ENCODE peak calls at places on chromosomes 2 and 18, in four cellular contexts. E is suprapubic skin, U is GM06990, T is fibroblast of mammary gland. N is an unnamed sample.

GRCh38 chr2:237384672-237385020 is 29.3 kb downstream of the COL6A3 start:
- DNase-seq in E (no peak), U (no peak), T (no peak), N (no peak)

GRCh38 chr2:168635065-168635577 is 167.3 kb upstream of the NOSTRIN start:
- DNase-seq in E (no peak), U (no peak), T (peak), N (no peak)

GRCh38 chr2:71380665-71381064 is 49.1 kb downstream of the ZNF638 start:
- DNase-seq in E (no peak), U (no peak), T (no peak), N (no peak)

GRCh38 chr2:48504647-48505327 is 25.2 kb upstream of the STON1 start:
- DNase-seq in E (no peak), U (no peak), T (peak), N (no peak)

GRCh38 chr2:101205521-101205998 is 47.1 kb upstream of the CNOT11 start:
- DNase-seq in E (no peak), U (no peak), T (peak), N (peak)

GRCh38 chr2:36290306-36290705 is 65.3 kb upstream of the CRIM1 start:
- DNase-seq in E (no peak), U (no peak), T (no peak), N (no peak)

GRCh38 chr2:197707316-197708213 is 2.4 kb downstream of the MARS2 start:
- DNase-seq in E (no peak), U (no peak), T (peak), N (peak)

GRCh38 chr18:33014060-33014796 is 241.4 kb upstream of the KLHL14 start:
- DNase-seq in E (no peak), U (no peak), T (no peak), N (no peak)

GRCh38 chr18:22300665-22301636 is 116.8 kb downstream of the CTAGE1 start:
- DNase-seq in E (no peak), U (no peak), T (no peak), N (no peak)

GRCh38 chr2:176653856-176654443 is 384.7 kb downstream of the MTX2 start:
- DNase-seq in E (no peak), U (peak), T (peak), N (no peak)

GRCh38 chr2:113873867-113874266 is 16.0 kb upstream of the ACTR3 start:
- DNase-seq in E (no peak), U (no peak), T (no peak), N (no peak)

GRCh38 chr18:55780591-55781071 is 192.6 kb upstream of the TCF4 start:
- DNase-seq in E (no peak), U (no peak), T (peak), N (peak)

GRCh38 chr18:23885750-23886149 is 128.8 kb upstream of the TTC39C start:
- DNase-seq in E (no peak), U (no peak), T (no peak), N (peak)

GRCh38 chr2:62292190-62292589 is 96.3 kb downstream of the B3GNT2 start:
- DNase-seq in E (no peak), U (no peak), T (peak), N (no peak)

GRCh38 chr2:184681642-184682321 is 83.5 kb downstream of the ZNF804A start:
- DNase-seq in E (no peak), U (no peak), T (no peak), N (no peak)

GRCh38 chr2:173153486-173153885 is 77.8 kb downstream of the MAP3K20 start:
- DNase-seq in E (no peak), U (no peak), T (peak), N (no peak)

GRCh38 chr2:60351321-60351720 is 202.1 kb downstream of the BCL11A start:
- DNase-seq in E (no peak), U (no peak), T (no peak), N (no peak)

GRCh38 chr2:182248362-182248761 is 178.5 kb downstream of the PDE1A start:
- DNase-seq in E (no peak), U (peak), T (peak), N (no peak)

GRCh38 chr2:2699117-2699497 is 368.0 kb upstream of the MYT1L start:
- DNase-seq in E (no peak), U (no peak), T (no peak), N (no peak)

GRCh38 chr2:137659616-137660015 is 304.7 kb upstream of the HNMT start:
- DNase-seq in E (no peak), U (no peak), T (peak), N (no peak)

GRCh38 chr18:49910986-49911385 is 97.7 kb upstream of the ACAA2 start:
- DNase-seq in E (no peak), U (no peak), T (no peak), N (no peak)

GRCh38 chr2:15031745-15032240 is 399.3 kb downstream of the LRATD1 start:
- DNase-seq in E (no peak), U (peak), T (no peak), N (peak)

GRCh38 chr2:30656079-30656478 is 151.2 kb downstream of the CAPN13 start:
- DNase-seq in E (no peak), U (no peak), T (peak), N (no peak)

GRCh38 chr2:236986524-236987330 is 99.0 kb upstream of the COPS8 start:
- DNase-seq in E (no peak), U (no peak), T (no peak), N (no peak)

GRCh38 chr2:98908909-98909308 is 27.1 kb downstream of the CRACDL start:
- DNase-seq in E (peak), U (no peak), T (peak), N (no peak)

GRCh38 chr2:235235977-235236767 is 257.7 kb upstream of the AGAP1 start:
- DNase-seq in E (no peak), U (peak), T (peak), N (no peak)

GRCh38 chr2:16013571-16013970 is 73.2 kb downstream of the MYCN start:
- DNase-seq in E (no peak), U (no peak), T (no peak), N (no peak)

GRCh38 chr2:174328309-174329156 is 6.2 kb upstream of the SP9 start:
- DNase-seq in E (no peak), U (peak), T (no peak), N (peak)

GRCh38 chr2:236972491-236973379 is 113.0 kb upstream of the COPS8 start:
- DNase-seq in E (peak), U (no peak), T (peak), N (no peak)

GRCh38 chr2:215637658-215638057 is 201.8 kb upstream of the FN1 start:
- DNase-seq in E (no peak), U (no peak), T (no peak), N (no peak)

GRCh38 chr2:10133007-10133647 is 10.6 kb downstream of the RRM2 start:
- DNase-seq in E (peak), U (no peak), T (no peak), N (no peak)

GRCh38 chr2:236749346-236749745 is 179.7 kb downstream of the ACKR3 start:
- DNase-seq in E (no peak), U (no peak), T (peak), N (no peak)

GRCh38 chr2:196399736-196400691 is 228.6 kb upstream of the STK17B start:
- DNase-seq in E (no peak), U (no peak), T (peak), N (no peak)

GRCh38 chr2:195734395-195734794 is 77.4 kb downstream of the SLC39A10 start:
- DNase-seq in E (no peak), U (no peak), T (no peak), N (no peak)

GRCh38 chr2:112254466-112255240 is at the start of gene ZC3H8:
- DNase-seq in E (peak), U (peak), T (peak), N (peak)
- TF ChIP-seq CTCF in E (no peak), U (peak), T (no peak), N (no peak)

GRCh38 chr2:206353685-206354084 is 79.2 kb downstream of the ZDBF2 start:
- DNase-seq in E (no peak), U (peak), T (peak), N (no peak)
- TF ChIP-seq CTCF in E (no peak), U (peak), T (no peak), N (no peak)

GRCh38 chr2:12045864-12046291 is 299.4 kb downstream of the LPIN1 start:
- DNase-seq in E (no peak), U (peak), T (no peak), N (peak)

GRCh38 chr2:12043131-12043530 is 296.7 kb downstream of the LPIN1 start:
- DNase-seq in E (no peak), U (no peak), T (no peak), N (no peak)

GRCh38 chr2:12046641-12047040 is 300.2 kb downstream of the LPIN1 start:
- DNase-seq in E (no peak), U (no peak), T (peak), N (no peak)

GRCh38 chr2:12047761-12048160 is 301.3 kb downstream of the LPIN1 start:
- DNase-seq in E (no peak), U (no peak), T (no peak), N (no peak)

GRCh38 chr2:12044857-12045256 is 298.4 kb downstream of the LPIN1 start:
- DNase-seq in E (no peak), U (peak), T (no peak), N (no peak)
- TF ChIP-seq CTCF in E (no peak), U (no peak), T (no peak), N (no peak)

GRCh38 chr2:144832048-144832447 is 312.1 kb upstream of the ZEB2 start:
- DNase-seq in E (no peak), U (no peak), T (no peak), N (no peak)

GRCh38 chr2:144834363-144834762 is 314.4 kb upstream of the ZEB2 start:
- DNase-seq in E (no peak), U (no peak), T (no peak), N (no peak)

GRCh38 chr2:144836635-144837350 is 316.9 kb upstream of the ZEB2 start:
- DNase-seq in E (no peak), U (no peak), T (peak), N (no peak)

GRCh38 chr2:144835634-144836351 is 315.9 kb upstream of the ZEB2 start:
- DNase-seq in E (no peak), U (no peak), T (peak), N (no peak)

DNA sequence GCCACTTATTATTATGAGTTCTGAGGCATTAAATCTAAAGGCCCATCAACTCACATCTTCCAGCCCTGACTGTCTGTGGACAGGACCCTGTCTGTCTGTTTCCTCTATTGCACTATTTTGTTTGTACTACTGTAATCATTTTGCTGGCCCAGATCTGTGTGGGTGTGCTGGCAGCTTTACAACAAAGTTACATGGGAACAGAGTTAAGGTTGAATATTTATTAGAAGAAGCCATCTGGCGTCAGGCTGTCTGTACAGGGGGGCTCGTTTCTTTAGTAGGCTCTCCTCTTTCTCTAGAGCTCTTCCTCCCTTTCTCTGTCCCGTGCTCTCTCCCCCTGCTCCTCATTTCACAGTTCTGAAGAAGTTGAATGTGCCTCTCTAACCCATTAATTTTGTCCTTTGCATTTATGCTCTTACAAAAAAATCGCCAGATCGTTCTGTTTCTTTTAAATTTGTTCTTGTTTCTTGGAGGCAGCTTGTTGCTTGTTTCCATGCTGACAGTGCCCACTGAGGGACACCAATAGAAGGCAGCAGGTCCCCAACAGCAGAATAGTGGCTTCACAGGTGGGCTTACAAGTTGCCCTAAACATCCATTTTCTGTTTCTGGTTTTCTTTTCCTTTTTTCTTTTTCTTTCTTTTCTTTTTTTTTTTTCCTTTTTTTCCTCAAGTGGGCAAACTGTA is 315.2 kb upstream of the ZEB2 start:
- DNase-seq in E (no peak), U (no peak), T (peak), N (no peak)
- TF ChIP-seq CTCF in E (no peak), U (no peak), T (no peak), N (no peak)

N was measured in GM20000.